ENCODE peak calls at places on chromosomes 11 and 22, in ten cellular contexts. Z, S, K, M, W, N, L, J, Q and C are unnamed samples.
A peak's percentile ranks its signal among the peaks of the same experiment; 100 is the strongest.

GRCh38 chr11:22263613-22264012 is 70.7 kb downstream of the ANO5 start:
- DNase-seq in Z (no peak), S (no peak), K (no peak), M (no peak), W (no peak), N (no peak), L (no peak), J (no peak), Q (no peak), C (no peak)

GRCh38 chr22:20261848-20262581 is 6.1 kb downstream of the RTN4R start:
- DNase-seq in Z (no peak), S (no peak), K (no peak), M (no peak), W (no peak), N (no peak), L (no peak), J (no peak), Q (no peak), C (no peak)

GRCh38 chr22:50705219-50705691 is 32.6 kb downstream of the SHANK3 start:
- DNase-seq in Z (peak; percentile 72), S (no peak), K (peak; percentile 89), M (no peak), W (no peak), N (no peak), L (peak; percentile 59), J (peak; percentile 70), Q (no peak), C (peak; percentile 61)

GRCh38 chr11:73192272-73192671 is 25.8 kb upstream of the P2RY2 start:
- DNase-seq in Z (no peak), S (no peak), K (no peak), M (no peak), W (no peak), N (no peak), L (no peak), J (no peak), Q (no peak), C (no peak)

GRCh38 chr11:57146301-57146700 is 35.5 kb upstream of the LRRC55 start:
- DNase-seq in Z (no peak), S (no peak), K (no peak), M (no peak), W (no peak), N (no peak), L (no peak), J (no peak), Q (no peak), C (no peak)

GRCh38 chr11:19834761-19835160 is 122.1 kb downstream of the NAV2 start:
- DNase-seq in Z (no peak), S (no peak), K (no peak), M (no peak), W (no peak), N (no peak), L (no peak), J (peak; percentile 17), Q (no peak), C (no peak)

GRCh38 chr11:36409152-36409713 is 100.8 kb downstream of the TRAF6 start:
- DNase-seq in Z (peak; percentile 84), S (peak; percentile 16), K (no peak), M (no peak), W (peak; percentile 14), N (no peak), L (no peak), J (peak; percentile 46), Q (no peak), C (no peak)

GRCh38 chr11:119783466-119784400 is 54.7 kb upstream of the NECTIN1 start:
- DNase-seq in Z (no peak), S (no peak), K (no peak), M (no peak), W (no peak), N (no peak), L (no peak), J (no peak), Q (no peak), C (peak; percentile 51)

GRCh38 chr11:2668876-2669275 is 30.9 kb downstream of the KCNQ1OT1 start:
- DNase-seq in Z (no peak), S (no peak), K (no peak), M (no peak), W (no peak), N (no peak), L (no peak), J (no peak), Q (no peak), C (no peak)

GRCh38 chr11:103961010-103961409 is 75.4 kb upstream of the DDI1 start:
- DNase-seq in Z (peak; percentile 32), S (no peak), K (no peak), M (no peak), W (no peak), N (peak; percentile 43), L (no peak), J (peak; percentile 88), Q (no peak), C (no peak)

GRCh38 chr11:118232659-118233058 is 7.8 kb upstream of the JAML start:
- DNase-seq in Z (no peak), S (no peak), K (no peak), M (no peak), W (no peak), N (no peak), L (no peak), J (no peak), Q (no peak), C (no peak)

GRCh38 chr11:63530021-63530420 is 6.6 kb upstream of the PLAAT4 start:
- DNase-seq in Z (no peak), S (no peak), K (no peak), M (no peak), W (no peak), N (no peak), L (no peak), J (no peak), Q (no peak), C (no peak)

GRCh38 chr22:39900306-39901227 is at the start of gene GRAP2:
- DNase-seq in Z (no peak), S (no peak), K (no peak), M (peak; percentile 45), W (peak; percentile 30), N (no peak), L (no peak), J (no peak), Q (no peak), C (no peak)

GRCh38 chr11:26227311-26227710 is 104.6 kb upstream of the ANO3 start:
- DNase-seq in Z (peak; percentile 94), S (no peak), K (no peak), M (no peak), W (peak; percentile 82), N (peak; percentile 43), L (no peak), J (peak; percentile 94), Q (peak; percentile 38), C (no peak)

GRCh38 chr11:122853971-122854446 is 15.7 kb downstream of the CRTAM start:
- DNase-seq in Z (peak; percentile 89), S (no peak), K (peak; percentile 74), M (no peak), W (peak; percentile 74), N (peak; percentile 82), L (no peak), J (peak; percentile 84), Q (peak; percentile 79), C (no peak)

GRCh38 chr11:73376168-73376802 is at the start of gene RELT:
- DNase-seq in Z (peak; percentile 93), S (peak; percentile 100), K (peak; percentile 97), M (peak; percentile 83), W (peak; percentile 95), N (peak; percentile 91), L (peak; percentile 91), J (peak; percentile 89), Q (peak; percentile 98), C (peak; percentile 94)

GRCh38 chr11:69880041-69880802 is 61.0 kb upstream of the FGF3 start:
- DNase-seq in Z (no peak), S (no peak), K (no peak), M (no peak), W (no peak), N (no peak), L (peak; percentile 14), J (no peak), Q (no peak), C (no peak)

GRCh38 chr22:42939941-42940653 is 74.9 kb downstream of the PACSIN2 start:
- DNase-seq in Z (peak; percentile 80), S (no peak), K (no peak), M (no peak), W (no peak), N (peak; percentile 92), L (no peak), J (peak; percentile 90), Q (no peak), C (no peak)